ENCODE peak calls at places on chromosome 2, in nine cellular contexts. B, J, T, Q, R, W, X, A and Y are unnamed samples.

GRCh38 chr2:121666042-121666441 is 16.8 kb upstream of the CLASP1 start:
- DNase-seq in B (no peak), J (no peak), T (no peak), Q (no peak), R (no peak), W (no peak), X (no peak), A (no peak), Y (no peak)

GRCh38 chr2:183078163-183078466 is 432 bp upstream of the DUSP19 start:
- DNase-seq in B (no peak), J (no peak), T (no peak), Q (no peak), R (no peak), W (no peak), X (no peak), A (no peak), Y (no peak)

GRCh38 chr2:20485612-20485926 is 38.7 kb downstream of the RHOB start:
- DNase-seq in B (no peak), J (no peak), T (no peak), Q (no peak), R (no peak), W (no peak), X (no peak), A (no peak), Y (no peak)

GRCh38 chr2:8522682-8523081 is 159.2 kb upstream of the ID2 start:
- DNase-seq in B (no peak), J (no peak), T (no peak), Q (no peak), R (no peak), W (no peak), X (no peak), A (no peak), Y (no peak)

GRCh38 chr2:86518498-86518897 is 44.7 kb downstream of the CHMP3 start:
- DNase-seq in B (no peak), J (no peak), T (peak), Q (peak), R (no peak), W (peak), X (no peak), A (no peak), Y (no peak)

GRCh38 chr2:137957033-137957432 is 7.2 kb upstream of the HNMT start:
- DNase-seq in B (no peak), J (no peak), T (peak), Q (no peak), R (peak), W (peak), X (peak), A (no peak), Y (no peak)

GRCh38 chr2:2579814-2580213 is 248.7 kb upstream of the MYT1L start:
- DNase-seq in B (no peak), J (no peak), T (no peak), Q (no peak), R (no peak), W (no peak), X (no peak), A (no peak), Y (no peak)

GRCh38 chr2:223846524-223846923 is 9.1 kb upstream of the AP1S3 start:
- DNase-seq in B (no peak), J (no peak), T (no peak), Q (no peak), R (peak), W (peak), X (peak), A (no peak), Y (no peak)

GRCh38 chr2:86661333-86661732 is 37.7 kb upstream of the RNF103 start:
- DNase-seq in B (peak), J (no peak), T (no peak), Q (peak), R (peak), W (peak), X (peak), A (no peak), Y (no peak)

GRCh38 chr2:88170472-88170892 is 336 bp downstream of the THNSL2 start:
- DNase-seq in B (no peak), J (no peak), T (no peak), Q (peak), R (no peak), W (peak), X (no peak), A (no peak), Y (no peak)

GRCh38 chr2:174117951-174118930 is 130.1 kb downstream of the OLA1 start:
- DNase-seq in B (peak), J (no peak), T (peak), Q (no peak), R (peak), W (peak), X (peak), A (no peak), Y (no peak)

GRCh38 chr2:54073796-54074195 is 41.6 kb upstream of the ACYP2 start:
- DNase-seq in B (peak), J (no peak), T (no peak), Q (no peak), R (peak), W (peak), X (peak), A (no peak), Y (no peak)

GRCh38 chr2:198917926-198918325 is 539.8 kb downstream of the SATB2 start:
- DNase-seq in B (no peak), J (no peak), T (no peak), Q (no peak), R (no peak), W (no peak), X (peak), A (no peak), Y (no peak)

GRCh38 chr2:198917275-198917674 is 540.5 kb downstream of the SATB2 start:
- DNase-seq in B (no peak), J (no peak), T (no peak), Q (no peak), R (no peak), W (no peak), X (no peak), A (no peak), Y (no peak)

GRCh38 chr2:198913394-198914152 is 544.2 kb downstream of the SATB2 start:
- DNase-seq in B (no peak), J (no peak), T (no peak), Q (no peak), R (no peak), W (no peak), X (peak), A (no peak), Y (no peak)

GRCh38 chr2:198916548-198916947 is 541.2 kb downstream of the SATB2 start:
- DNase-seq in B (no peak), J (no peak), T (no peak), Q (peak), R (no peak), W (no peak), X (no peak), A (no peak), Y (no peak)

DNA sequence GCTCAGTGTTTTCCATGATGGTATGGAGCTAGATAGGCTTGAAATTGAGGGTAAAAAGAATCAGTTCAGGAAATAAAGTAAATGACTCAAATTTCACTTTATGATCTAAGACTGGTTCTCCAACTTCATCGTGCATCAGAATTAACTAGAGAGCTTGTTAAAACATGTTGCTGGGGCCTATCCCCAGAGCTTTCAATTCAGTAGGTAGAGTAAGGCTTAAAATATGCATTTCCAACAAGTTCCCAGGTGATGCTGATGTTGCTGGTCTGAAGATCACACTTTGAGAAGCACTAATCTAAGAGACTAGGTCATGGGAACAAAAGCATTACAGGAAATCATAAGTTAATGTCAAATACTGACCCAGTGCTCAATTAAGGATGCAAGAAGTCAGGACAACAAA is 539.4 kb downstream of the SATB2 start:
- DNase-seq in B (no peak), J (no peak), T (no peak), Q (no peak), R (no peak), W (no peak), X (peak), A (no peak), Y (no peak)
- TF ChIP-seq CTCF in B (no peak), J (no peak), T (no peak), Q (no peak), R (no peak), W (no peak), X (no peak), A (no peak), Y (no peak)

GRCh38 chr2:44716131-44716530 is 225.4 kb upstream of the SIX3 start:
- DNase-seq in B (no peak), J (no peak), T (no peak), Q (no peak), R (no peak), W (no peak), X (no peak), A (no peak), Y (no peak)

GRCh38 chr2:44718431-44718830 is 223.1 kb upstream of the SIX3 start:
- DNase-seq in B (no peak), J (no peak), T (no peak), Q (no peak), R (no peak), W (no peak), X (no peak), A (no peak), Y (no peak)

GRCh38 chr2:44719564-44719963 is 221.9 kb upstream of the SIX3 start:
- DNase-seq in B (no peak), J (no peak), T (no peak), Q (no peak), R (no peak), W (no peak), X (no peak), A (no peak), Y (no peak)

GRCh38 chr2:44713170-44713569 is 228.3 kb upstream of the SIX3 start:
- DNase-seq in B (no peak), J (no peak), T (no peak), Q (peak), R (no peak), W (no peak), X (no peak), A (no peak), Y (no peak)

GRCh38 chr2:44715671-44716077 is 225.8 kb upstream of the SIX3 start:
- DNase-seq in B (peak), J (no peak), T (peak), Q (no peak), R (peak), W (peak), X (peak), A (no peak), Y (no peak)
- TF ChIP-seq CTCF in B (peak), J (no peak), T (peak), Q (no peak), R (peak), W (peak), X (peak), A (no peak), Y (no peak)

GRCh38 chr2:189798312-189799029 is 14.2 kb downstream of the PMS1 start:
- DNase-seq in B (peak), J (no peak), T (no peak), Q (no peak), R (peak), W (peak), X (peak), A (no peak), Y (no peak)
- TF ChIP-seq CTCF in B (peak), J (peak), T (peak), Q (no peak), R (peak), W (peak), X (peak), A (peak), Y (no peak)

GRCh38 chr2:160168878-160169277 is 31.2 kb downstream of the ITGB6 start:
- DNase-seq in B (no peak), J (no peak), T (no peak), Q (peak), R (no peak), W (no peak), X (no peak), A (no peak), Y (no peak)
- TF ChIP-seq CTCF in B (no peak), J (no peak), T (no peak), Q (no peak), R (no peak), W (no peak), X (no peak), A (no peak), Y (no peak)

DNA sequence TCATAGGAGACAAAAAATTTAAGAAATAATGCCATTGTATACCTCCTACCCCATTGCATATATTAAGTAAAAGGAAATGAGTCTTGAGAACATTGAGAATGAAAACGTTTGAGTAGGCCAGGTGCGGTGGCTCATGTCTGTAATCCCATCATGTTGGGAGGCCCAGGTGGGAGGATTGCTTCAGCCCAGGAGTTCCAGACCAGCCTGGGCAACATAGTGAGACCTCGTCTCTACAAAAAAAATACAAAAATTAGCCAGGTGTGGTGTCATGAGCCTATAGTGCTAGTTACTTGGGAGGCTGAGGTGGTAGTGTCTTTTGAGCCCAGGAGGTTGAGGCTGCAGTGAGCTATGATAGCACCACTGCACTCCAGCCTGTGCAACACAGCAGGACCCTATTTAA is 107.7 kb upstream of the MGAT5 start:
- DNase-seq in B (no peak), J (no peak), T (no peak), Q (no peak), R (no peak), W (no peak), X (no peak), A (no peak), Y (no peak)
- TF ChIP-seq CTCF in B (no peak), J (no peak), T (no peak), Q (no peak), R (no peak), W (no peak), X (no peak), A (no peak), Y (no peak)

GRCh38 chr2:179260224-179260623 is 4.4 kb downstream of the SESTD1 start:
- DNase-seq in B (no peak), J (no peak), T (no peak), Q (no peak), R (no peak), W (no peak), X (peak), A (no peak), Y (no peak)

GRCh38 chr2:179262077-179262660 is 2.5 kb downstream of the SESTD1 start:
- DNase-seq in B (no peak), J (no peak), T (no peak), Q (no peak), R (no peak), W (peak), X (no peak), A (no peak), Y (no peak)

GRCh38 chr2:179263015-179263414 is 1.6 kb downstream of the SESTD1 start:
- DNase-seq in B (no peak), J (no peak), T (no peak), Q (no peak), R (peak), W (peak), X (peak), A (no peak), Y (no peak)

GRCh38 chr2:179263460-179264237 is 983 bp downstream of the SESTD1 start:
- DNase-seq in B (no peak), J (no peak), T (no peak), Q (peak), R (peak), W (peak), X (peak), A (peak), Y (peak)

DNA sequence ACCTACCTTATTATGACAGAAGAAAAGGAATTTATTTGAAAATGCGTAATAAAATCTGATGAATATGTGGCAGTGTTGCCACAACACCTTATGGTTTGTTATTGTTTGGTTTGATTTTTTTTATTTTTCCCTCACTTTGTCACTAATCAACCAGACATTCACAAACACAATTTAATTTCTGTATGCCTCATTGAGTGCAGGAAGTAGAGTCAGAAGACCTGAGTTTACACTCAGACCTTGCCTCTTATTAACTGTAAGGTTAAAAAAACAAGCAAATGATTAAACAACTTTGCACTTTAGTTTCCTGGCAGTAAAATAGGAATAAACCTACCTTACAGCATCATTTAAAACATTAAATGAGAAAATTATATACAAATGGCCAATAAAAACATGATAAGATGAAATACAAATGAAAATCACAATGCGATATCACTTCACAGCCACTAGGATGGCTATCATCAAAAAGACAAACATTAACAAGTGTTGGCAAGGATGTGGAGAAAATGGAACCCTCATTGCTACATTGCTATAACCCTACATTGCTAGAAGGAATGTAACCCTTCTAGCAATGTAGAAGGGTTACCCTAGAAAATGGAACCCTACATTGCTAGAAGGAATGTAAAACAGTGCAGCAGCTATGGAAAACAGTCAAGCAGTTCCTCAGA is 3.3 kb downstream of the SESTD1 start:
- DNase-seq in B (no peak), J (no peak), T (no peak), Q (no peak), R (no peak), W (no peak), X (no peak), A (no peak), Y (no peak)
- TF ChIP-seq CTCF in B (no peak), J (peak), T (no peak), Q (no peak), R (no peak), W (no peak), X (no peak), A (no peak), Y (peak)